ENCODE peak calls at places on chromosomes 11 and 22, in seven cellular contexts. V is aorta; U is activated naive CD4-positive, alpha-beta T cell; O is KBM-7; C is lung; E is left ventricle myocardium superior; M is AG04449. J is an unnamed sample.

GRCh38 chr11:61028135-61028729 is 56.8 kb downstream of the CD6 start:
- DNase-seq in V (no peak), U (peak), O (peak), C (no peak), E (no peak), M (no peak), J (no peak)

GRCh38 chr11:44625759-44626523 is 60.5 kb downstream of the CD82 start:
- DNase-seq in V (no peak), U (no peak), O (peak), C (peak), E (no peak), M (no peak), J (no peak)

GRCh38 chr22:32723632-32724031 is 77.9 kb upstream of the TIMP3 start:
- DNase-seq in V (peak), U (no peak), O (peak), C (peak), E (peak), M (peak), J (peak)

GRCh38 chr11:70155386-70155785 is 47.7 kb upstream of the FADD start:
- DNase-seq in V (no peak), U (no peak), O (no peak), C (no peak), E (no peak), M (no peak), J (no peak)

GRCh38 chr11:12137005-12137690 is 26.8 kb downstream of the MICAL2 start:
- DNase-seq in V (no peak), U (no peak), O (no peak), C (no peak), E (no peak), M (no peak), J (no peak)

GRCh38 chr11:74154621-74155281 is 16.1 kb downstream of the C2CD3 start:
- DNase-seq in V (no peak), U (no peak), O (no peak), C (no peak), E (peak), M (no peak), J (no peak)

GRCh38 chr11:120208012-120208441 is 2.8 kb upstream of the OAF start:
- DNase-seq in V (no peak), U (no peak), O (peak), C (no peak), E (peak), M (no peak), J (no peak)

GRCh38 chr11:32429477-32429876 is 5.9 kb downstream of the WT1 start:
- DNase-seq in V (no peak), U (no peak), O (no peak), C (no peak), E (no peak), M (no peak), J (no peak)

GRCh38 chr11:61890536-61891330 is 612 bp downstream of the FADS3 start:
- DNase-seq in V (peak), U (no peak), O (peak), C (peak), E (peak), M (peak), J (peak)

GRCh38 chr22:36191106-36191836 is 10.3 kb downstream of the APOL4 start:
- DNase-seq in V (peak), U (no peak), O (no peak), C (no peak), E (peak), M (no peak), J (peak)

GRCh38 chr11:66123902-66124301 is 53.8 kb downstream of the PACS1 start:
- DNase-seq in V (no peak), U (no peak), O (no peak), C (no peak), E (no peak), M (no peak), J (no peak)

GRCh38 chr11:80587906-80588305 is 1147.1 kb upstream of the TENM4 start:
- DNase-seq in V (no peak), U (no peak), O (no peak), C (no peak), E (no peak), M (no peak), J (no peak)

GRCh38 chr11:61406067-61406466 is 13.7 kb downstream of the TMEM216 start:
- DNase-seq in V (no peak), U (no peak), O (no peak), C (no peak), E (no peak), M (no peak), J (no peak)

GRCh38 chr11:67368621-67369020 is 4.8 kb downstream of the CLCF1 start:
- DNase-seq in V (no peak), U (no peak), O (no peak), C (no peak), E (no peak), M (no peak), J (no peak)

GRCh38 chr22:22375586-22376351 is 131.2 kb downstream of the VPREB1 start:
- DNase-seq in V (no peak), U (no peak), O (no peak), C (no peak), E (no peak), M (no peak), J (no peak)

GRCh38 chr11:118715245-118715807 is 35.9 kb upstream of the TREH start:
- DNase-seq in V (no peak), U (no peak), O (no peak), C (no peak), E (no peak), M (no peak), J (no peak)